ENCODE peak calls at places on chromosome 1, in five cellular contexts. H is mesenchymal stem cell, R is neuronal stem cell, J is trophoblast cell, D is H1. L is an unnamed sample.

GRCh38 chr1:206895320-206895719 is 1.9 kb upstream of the IL24 start:
- DNase-seq in R (no peak), H (no peak), D (no peak), J (peak; percentile 85), L (no peak)

GRCh38 chr1:63575340-63575826 is 17.8 kb upstream of the PGM1 start:
- DNase-seq in R (peak; percentile 2), D (no peak), H (peak; percentile 45), J (peak; percentile 81), L (peak; percentile 41)

GRCh38 chr1:117976381-117976780 is 46.8 kb downstream of the WDR3 start:
- DNase-seq in D (no peak), J (no peak), R (no peak), H (no peak), L (no peak)

GRCh38 chr1:30329802-30330557 is 393.4 kb downstream of the MATN1 start:
- DNase-seq in H (no peak), J (no peak), D (no peak), R (no peak), L (peak; percentile 52)

GRCh38 chr1:245765241-245766000 is 610.6 kb downstream of the KIF26B start:
- DNase-seq in D (no peak), H (peak; percentile 60), R (no peak), J (no peak), L (no peak)

GRCh38 chr1:191695865-191696264 is 462.4 kb upstream of the RGS18 start:
- DNase-seq in R (no peak), D (no peak), H (peak; percentile 2), J (no peak), L (no peak)

GRCh38 chr1:10588640-10589039 is 113.9 kb downstream of the PEX14 start:
- DNase-seq in D (no peak), J (no peak), R (no peak), H (no peak), L (no peak)

GRCh38 chr1:93615201-93616150 is 66.2 kb downstream of the BCAR3 start:
- DNase-seq in H (peak; percentile 77), D (no peak), R (no peak), J (peak; percentile 63), L (peak; percentile 73)

GRCh38 chr1:63615809-63616420 is 22.7 kb downstream of the PGM1 start:
- DNase-seq in D (no peak), J (peak; percentile 95), H (peak; percentile 78), R (peak; percentile 80), L (peak; percentile 57)

GRCh38 chr1:167332503-167332902 is 111.8 kb downstream of the POU2F1 start:
- DNase-seq in H (no peak), J (no peak), R (no peak), D (no peak), L (no peak)

DNA sequence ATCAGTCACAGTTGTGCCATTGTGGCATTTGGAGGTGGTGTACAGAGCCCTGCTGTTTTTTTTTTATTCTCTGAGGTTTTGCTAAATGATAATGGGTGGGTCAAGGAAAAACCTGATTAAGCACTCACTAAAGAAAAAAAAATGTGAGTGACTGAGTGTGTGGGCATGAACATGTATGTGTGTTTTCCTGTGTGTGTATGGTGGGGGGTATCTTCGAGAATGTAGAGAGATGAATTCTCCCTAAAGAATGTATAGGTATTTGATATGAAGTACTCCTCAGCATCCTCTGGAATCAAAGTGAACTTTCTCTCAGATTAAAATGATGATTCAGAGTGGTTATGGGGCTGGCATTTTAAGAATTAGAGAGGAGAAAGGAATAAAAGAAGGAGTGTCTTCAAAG is 23.7 kb downstream of the S1PR1 start:
- DNase-seq in H (no peak), R (no peak), D (no peak), J (no peak), L (no peak)
- H2BK12ac ChIP-seq in H (no peak overlapping the region), R (no peak overlapping the region), D (no peak overlapping the region), J (no peak overlapping the region), L (no peak overlapping the region)

GRCh38 chr1:40583980-40584379 is 52.5 kb downstream of the ZNF684 start:
- DNase-seq in R (no peak), H (no peak), D (no peak), J (no peak), L (no peak)
- H3K4me2 ChIP-seq in R (no peak overlapping the region), H (no peak overlapping the region), D (no peak overlapping the region), J (no peak overlapping the region), L (no peak overlapping the region)

DNA sequence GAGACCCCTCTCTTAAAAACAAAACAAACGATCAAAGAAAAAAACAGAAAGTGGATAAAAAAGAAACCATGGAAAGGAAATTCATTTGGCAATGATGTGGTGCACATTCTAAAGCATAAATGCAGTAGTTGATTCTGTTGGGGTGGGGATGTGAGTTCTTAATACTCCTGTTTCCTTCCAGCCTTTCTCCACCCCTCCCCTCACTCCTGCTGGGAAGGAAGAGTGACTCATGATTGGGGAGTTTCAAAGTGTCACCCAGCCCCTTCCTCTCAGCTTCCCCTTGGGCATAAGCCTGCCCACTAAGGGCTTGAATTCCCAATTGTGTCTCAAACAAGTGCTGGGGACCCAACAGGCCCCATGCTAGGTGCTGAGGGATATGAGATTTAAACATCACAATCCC is 6.7 kb upstream of the PINK1 start:
- DNase-seq in H (no peak), R (no peak), J (no peak), D (no peak), L (no peak)
- H2BK12ac ChIP-seq in H (no peak overlapping the region), R (no peak overlapping the region), J (no peak overlapping the region), D (peak overlapping the region; percentile 60), L (peak overlapping the region; percentile 87)

GRCh38 chr1:116396769-116397168 is 23.7 kb downstream of the ATP1A1 start:
- DNase-seq in D (no peak), R (no peak), H (no peak), J (no peak), L (no peak)
- H3K4me2 ChIP-seq in D (no peak overlapping the region), R (no peak overlapping the region), H (no peak overlapping the region), J (no peak overlapping the region), L (no peak overlapping the region)

GRCh38 chr1:150511985-150512660 is 3.4 kb upstream of the FALEC start:
- DNase-seq in H (no peak), D (no peak), J (no peak), R (no peak), L (no peak)

GRCh38 chr1:150505431-150505830 is 2.5 kb upstream of the ECM1 start:
- DNase-seq in R (no peak), H (no peak), D (no peak), J (no peak), L (no peak)

GRCh38 chr1:150511551-150511950 is 3.6 kb downstream of the ECM1 start:
- DNase-seq in R (no peak), J (no peak), D (no peak), H (no peak), L (no peak)

GRCh38 chr1:150507912-150508864 is at the start of gene ECM1:
- DNase-seq in H (peak; percentile 88), J (peak; percentile 75), R (no peak), D (no peak), L (no peak)

GRCh38 chr1:150508982-150509381 is 1.1 kb downstream of the ECM1 start:
- DNase-seq in D (no peak), J (no peak), H (no peak), R (no peak), L (no peak)
- H2BK12ac ChIP-seq in D (no peak overlapping the region), J (no peak overlapping the region), H (peak overlapping the region; percentile 67), R (no peak overlapping the region), L (no peak overlapping the region)

L was measured in H9.